ENCODE peak calls at places on chromosomes 16 and 17, in seven cellular contexts. L is fibroblast of lung; J is CD4-positive, alpha-beta T cell; A is Karpas-422; U is CD8-positive, alpha-beta memory T cell; T is stomach; C is heart right ventricle. M is an unnamed sample. For H3K9me3, the result is how much of the 10 kb centered on the place peaks cover.

GRCh38 chr17:61364463-61364846 is 35.2 kb upstream of the TBX2 start:
- DNase-seq in T (no peak), J (no peak), A (no peak), C (no peak), L (no peak), U (no peak), M (no peak)

GRCh38 chr17:66562119-66562518 is 259.7 kb downstream of the PRKCA start:
- DNase-seq in L (no peak), T (no peak), U (no peak), J (no peak), C (no peak), A (no peak), M (no peak)

GRCh38 chr16:66682271-66682670 is 14.3 kb downstream of the CMTM4 start:
- DNase-seq in A (no peak), L (peak), J (no peak), U (no peak), C (no peak), T (no peak), M (no peak)

GRCh38 chr17:17940451-17940911 is 31.7 kb downstream of the TOM1L2 start:
- DNase-seq in L (peak), J (no peak), A (no peak), U (no peak), T (no peak), C (no peak), M (no peak)

GRCh38 chr17:78780852-78781338 is 1.2 kb downstream of the CYTH1 start:
- DNase-seq in A (peak), T (no peak), U (peak), L (no peak), C (no peak), J (no peak), M (peak)

GRCh38 chr16:66131156-66131807 is 235.2 kb upstream of the CDH5 start:
- DNase-seq in L (peak), A (no peak), U (no peak), C (no peak), T (no peak), J (no peak), M (no peak)

GRCh38 chr17:82088838-82089722 is 9.0 kb downstream of the FASN start:
- DNase-seq in J (no peak), U (no peak), L (no peak), A (no peak), T (no peak), C (no peak), M (no peak)

GRCh38 chr16:54817432-54817831 is 113.2 kb upstream of the IRX5 start:
- DNase-seq in C (no peak), T (peak), J (no peak), A (peak), L (no peak), U (no peak), M (peak)

GRCh38 chr16:75379911-75380847 is 53.1 kb downstream of the CFDP1 start:
- DNase-seq in J (peak), U (peak), C (no peak), T (no peak), L (no peak), A (peak), M (no peak)

GRCh38 chr17:44220211-44221071 is 966 bp upstream of the UBTF start:
- DNase-seq in T (peak), A (peak), J (no peak), C (peak), U (peak), L (peak), M (no peak)

GRCh38 chr17:74192950-74193781 is 10.3 kb upstream of the RPL38 start:
- DNase-seq in C (peak), J (no peak), A (no peak), U (no peak), L (no peak), T (peak), M (peak)

GRCh38 chr16:49084628-49085390 is 196.8 kb downstream of the CBLN1 start:
- DNase-seq in C (no peak), A (no peak), T (no peak), U (no peak), L (no peak), J (no peak), M (no peak)

GRCh38 chr16:86306046-86306644 is 204.2 kb upstream of the FOXF1 start:
- DNase-seq in A (no peak), J (no peak), L (peak), T (no peak), U (no peak), C (no peak), M (no peak)

GRCh38 chr17:21072623-21073278 is 29.9 kb upstream of the USP22 start:
- DNase-seq in A (no peak), C (no peak), T (no peak), J (no peak), L (no peak), U (no peak), M (no peak)

GRCh38 chr17:62717589-62718342 is 90.3 kb downstream of the MRC2 start:
- DNase-seq in U (no peak), A (no peak), J (no peak), L (no peak), T (no peak), C (no peak), M (no peak)

GRCh38 chr17:74282587-74283370 is 8.7 kb downstream of the DNAI2 start:
- DNase-seq in J (peak), A (no peak), C (no peak), L (peak), U (peak), T (no peak), M (no peak)

GRCh38 chr17:26782153-26782552 is 511.8 kb upstream of the WSB1 start:
- DNase-seq in A (no peak), U (no peak), L (no peak), C (no peak), T (no peak), J (no peak), M (no peak)
- H3K9me3 ChIP-seq in A (under half), U (under half), L (under half), C (under half), T (under half), J (under half), M (half or more)

GRCh38 chr17:53470626-53471025 is 352.1 kb upstream of the KIF2B start:
- DNase-seq in L (peak), U (no peak), C (no peak), J (no peak), T (no peak), A (no peak), M (no peak)
- H3K9me3 ChIP-seq in L (under half), U (under half), C (under half), J (under half), T (under half), A (under half), M (under half)

GRCh38 chr17:4026255-4026654 is 62.0 kb upstream of the ATP2A3 start:
- DNase-seq in C (no peak), A (no peak), T (no peak), L (no peak), J (no peak), U (no peak), M (no peak)
- H3K9me3 ChIP-seq in C (under half), A (under half), T (under half), L (under half), J (under half), U (under half), M (under half)

DNA sequence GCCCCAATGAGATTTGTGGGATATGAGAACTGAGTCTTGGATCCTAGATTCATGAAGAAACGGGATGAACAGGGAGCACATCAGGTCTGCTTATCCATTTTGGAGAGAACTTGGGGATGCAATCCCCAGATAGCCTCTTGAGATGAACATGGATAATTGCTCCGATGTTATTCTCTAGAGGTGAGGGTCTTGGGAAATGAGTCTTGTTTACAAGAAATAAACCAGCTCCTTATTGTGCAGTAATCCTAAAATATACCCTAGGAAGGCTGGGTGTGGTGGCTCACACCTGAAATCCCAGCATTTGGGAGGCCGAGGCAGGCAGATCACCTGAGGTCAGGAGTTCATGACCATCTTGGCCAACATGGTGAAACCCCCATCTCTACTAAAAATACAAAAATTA is at the start of gene OR1D2:
- DNase-seq in C (no peak), T (no peak), A (no peak), L (no peak), U (no peak), J (no peak), M (no peak)
- H3K9me3 ChIP-seq in C (under half), T (under half), A (under half), L (under half), U (under half), J (under half), M (under half)

GRCh38 chr17:8946476-8946875 is 19.0 kb downstream of the PIK3R5 start:
- DNase-seq in A (no peak), T (no peak), L (peak), J (no peak), U (no peak), C (no peak), M (no peak)
- H3K9me3 ChIP-seq in A (under half), T (under half), L (under half), J (under half), U (under half), C (under half), M (under half)

GRCh38 chr17:22490399-22490798 is 798.1 kb downstream of the KCNJ18 start:
- DNase-seq in L (no peak), C (no peak), A (no peak), U (no peak), T (no peak), J (no peak), M (no peak)
- H3K9me3 ChIP-seq in L (under half), C (under half), A (under half), U (under half), T (under half), J (under half), M (under half)

M was measured in breast epithelium.